ENCODE peak calls at places on chromosomes 16 and 17, in eight cellular contexts. F is H9; K is hypothalamus; J is SJCRH30; X is hippocampal formation; Q is MM.1S; P is ACHN; W is activated naive CD4-positive, alpha-beta T cell. I is an unnamed sample.

GRCh38 chr16:27113341-27113841 is 46.7 kb downstream of the C16orf82 start:
- DNase-seq in F (no peak), K (no peak), J (no peak), X (no peak), Q (no peak), P (no peak), W (no peak), I (no peak)

GRCh38 chr16:66714659-66715307 is 18.2 kb upstream of the CMTM4 start:
- DNase-seq in F (no peak), K (no peak), J (peak), X (no peak), Q (no peak), P (no peak), W (no peak), I (no peak)

GRCh38 chr17:3531266-3532101 is 26.1 kb downstream of the TRPV3 start:
- DNase-seq in F (peak), K (peak), J (no peak), X (peak), Q (no peak), P (no peak), W (no peak), I (no peak)

GRCh38 chr17:74527756-74528155 is 3.5 kb downstream of the CD300LB start:
- DNase-seq in F (no peak), K (no peak), J (no peak), X (no peak), Q (no peak), P (no peak), W (no peak), I (no peak)

GRCh38 chr16:57282510-57283213 is 1.8 kb downstream of the PLLP start:
- DNase-seq in F (no peak), K (no peak), J (no peak), X (no peak), Q (no peak), P (no peak), W (no peak), I (no peak)

GRCh38 chr17:8117367-8117979 is 841 bp downstream of the ALOXE3 start:
- DNase-seq in F (peak), K (no peak), J (no peak), X (no peak), Q (no peak), P (peak), W (no peak), I (no peak)

GRCh38 chr17:45574376-45574775 is 83.9 kb upstream of the PLEKHM1 start:
- DNase-seq in F (no peak), K (no peak), J (no peak), X (no peak), Q (no peak), P (no peak), W (no peak), I (peak)

GRCh38 chr17:4881761-4882555 is 17.4 kb upstream of the C17orf107 start:
- DNase-seq in F (peak), K (peak), J (no peak), X (peak), Q (peak), P (peak), W (peak), I (peak)

GRCh38 chr17:2905269-2905668 is 109.0 kb downstream of the RAP1GAP2 start:
- DNase-seq in F (no peak), K (no peak), J (no peak), X (no peak), Q (no peak), P (no peak), W (no peak), I (no peak)

GRCh38 chr17:82153745-82154375 is 55.8 kb upstream of the FASN start:
- DNase-seq in F (peak), K (peak), J (peak), X (peak), Q (peak), P (peak), W (peak), I (peak)

GRCh38 chr17:43905400-43905984 is 1.8 kb downstream of the MPP2 start:
- DNase-seq in F (peak), K (peak), J (no peak), X (no peak), Q (no peak), P (no peak), W (no peak), I (no peak)

GRCh38 chr16:72723781-72724180 is 324.1 kb downstream of the ZFHX3 start:
- DNase-seq in F (no peak), K (no peak), J (no peak), X (no peak), Q (no peak), P (no peak), W (no peak), I (peak)

GRCh38 chr16:3020247-3020603 is at the start of gene TNFRSF12A:
- DNase-seq in F (peak), K (peak), J (peak), X (peak), Q (peak), P (peak), W (peak), I (peak)

GRCh38 chr17:7263801-7264078 is 1.5 kb upstream of the CLDN7 start:
- DNase-seq in F (no peak), K (no peak), J (no peak), X (no peak), Q (no peak), P (no peak), W (no peak), I (no peak)

GRCh38 chr17:74569392-74570003 is 2.2 kb upstream of the CD300H start:
- DNase-seq in F (peak), K (no peak), J (peak), X (no peak), Q (peak), P (peak), W (no peak), I (peak)

GRCh38 chr16:72848759-72849664 is 198.9 kb downstream of the ZFHX3 start:
- DNase-seq in F (no peak), K (peak), J (peak), X (peak), Q (no peak), P (peak), W (no peak), I (peak)

GRCh38 chr16:58814348-58814801 is 80.3 kb upstream of the GOT2 start:
- DNase-seq in F (peak), K (peak), J (peak), X (peak), Q (peak), P (peak), W (no peak), I (peak)

GRCh38 chr17:19996502-19996901 is 12.7 kb upstream of the SPECC1 start:
- DNase-seq in F (peak), K (no peak), J (peak), X (no peak), Q (no peak), P (no peak), W (no peak), I (no peak)

GRCh38 chr17:9370464-9370863 is 205.2 kb downstream of the STX8 start:
- DNase-seq in F (no peak), K (no peak), J (no peak), X (no peak), Q (no peak), P (no peak), W (no peak), I (peak)

GRCh38 chr17:75632428-75632827 is 806 bp upstream of the SMIM5 start:
- DNase-seq in F (no peak), K (no peak), J (no peak), X (no peak), Q (no peak), P (no peak), W (no peak), I (no peak)

GRCh38 chr17:13244511-13244910 is 226.7 kb upstream of the ELAC2 start:
- DNase-seq in F (no peak), K (no peak), J (no peak), X (no peak), Q (no peak), P (no peak), W (no peak), I (peak)

GRCh38 chr17:18259621-18260331 is 686 bp upstream of the MIEF2 start:
- DNase-seq in F (no peak), K (no peak), J (no peak), X (no peak), Q (no peak), P (peak), W (no peak), I (no peak)

GRCh38 chr17:4090898-4091297 is 51.9 kb downstream of the ZZEF1 start:
- DNase-seq in F (no peak), K (no peak), J (no peak), X (no peak), Q (no peak), P (no peak), W (no peak), I (peak)